ENCODE peak calls at places on chromosomes 3 and 15, in four cellular contexts. One of them, this sample, is unnamed.
A peak's percentile ranks its signal among the peaks of the same experiment; 100 is the strongest.

GRCh38 chr3:127671523-127672428 is 976 bp upstream of the ABTB1 start:
- DNase-seq in A549: no peak
- DNase-seq in K562: peak; percentile 17
- DNase-seq in GM12878: no peak
- DNase-seq in this sample: no peak

GRCh38 chr3:164450276-164450905 is 627.9 kb downstream of the SI start:
- DNase-seq in K562: no peak
- DNase-seq in A549: no peak
- DNase-seq in GM12878: no peak
- DNase-seq in this sample: no peak

GRCh38 chr3:131840151-131840797 is 194.5 kb downstream of the CPNE4 start:
- DNase-seq in GM12878: no peak
- DNase-seq in A549: no peak
- DNase-seq in K562: no peak
- DNase-seq in this sample: no peak

GRCh38 chr15:60713096-60714084 is 234.4 kb upstream of the ICE2 start:
- DNase-seq in K562: no peak
- DNase-seq in GM12878: no peak
- DNase-seq in A549: no peak
- DNase-seq in this sample: peak; percentile 81

GRCh38 chr15:70420421-70421196 is 322.9 kb upstream of the TLE3 start:
- DNase-seq in K562: no peak
- DNase-seq in GM12878: no peak
- DNase-seq in A549: no peak
- DNase-seq in this sample: no peak

GRCh38 chr3:52683611-52684010 is 2.1 kb downstream of the PBRM1 start:
- DNase-seq in K562: no peak
- DNase-seq in GM12878: no peak
- DNase-seq in A549: no peak
- DNase-seq in this sample: no peak

GRCh38 chr15:42232606-42233005 is 24.5 kb upstream of the VPS39 start:
- DNase-seq in GM12878: no peak
- DNase-seq in K562: no peak
- DNase-seq in A549: no peak
- DNase-seq in this sample: no peak

GRCh38 chr3:156552973-156553372 is 1.9 kb downstream of the SSR3 start:
- DNase-seq in A549: no peak
- DNase-seq in K562: no peak
- DNase-seq in GM12878: no peak
- DNase-seq in this sample: no peak

GRCh38 chr3:175670572-175670971 is 811.4 kb downstream of the NAALADL2 start:
- DNase-seq in A549: no peak
- DNase-seq in K562: no peak
- DNase-seq in GM12878: no peak
- DNase-seq in this sample: peak; percentile 76

GRCh38 chr15:63892794-63893441 is 59.2 kb upstream of the HERC1 start:
- DNase-seq in GM12878: peak; percentile 75
- DNase-seq in A549: no peak
- DNase-seq in K562: no peak
- DNase-seq in this sample: no peak

GRCh38 chr3:16570113-16570512 is 35.1 kb downstream of the DAZL start:
- DNase-seq in GM12878: no peak
- DNase-seq in A549: no peak
- DNase-seq in K562: no peak
- DNase-seq in this sample: no peak

GRCh38 chr3:150751781-150752263 is 11.1 kb downstream of the SIAH2 start:
- DNase-seq in A549: no peak
- DNase-seq in GM12878: no peak
- DNase-seq in K562: no peak
- DNase-seq in this sample: no peak

GRCh38 chr15:63857459-63857856 is 23.7 kb upstream of the HERC1 start:
- DNase-seq in K562: no peak
- DNase-seq in A549: no peak
- DNase-seq in GM12878: no peak
- DNase-seq in this sample: no peak

GRCh38 chr15:100147828-100148227 is 193.9 kb downstream of the ADAMTS17 start:
- DNase-seq in GM12878: no peak
- DNase-seq in A549: no peak
- DNase-seq in K562: no peak
- DNase-seq in this sample: no peak

GRCh38 chr3:55641914-55642313 is 154.8 kb upstream of the WNT5A start:
- DNase-seq in K562: no peak
- DNase-seq in GM12878: no peak
- DNase-seq in A549: no peak
- DNase-seq in this sample: no peak

GRCh38 chr3:54932606-54933005 is 4.7 kb upstream of the LRTM1 start:
- DNase-seq in K562: no peak
- DNase-seq in A549: no peak
- DNase-seq in GM12878: no peak
- DNase-seq in this sample: no peak

GRCh38 chr3:14261229-14261628 is 82.6 kb downstream of the LSM3 start:
- DNase-seq in A549: peak; percentile 90
- DNase-seq in K562: peak; percentile 92
- DNase-seq in GM12878: peak; percentile 16
- DNase-seq in this sample: peak; percentile 77

GRCh38 chr15:38176155-38176554 is 76.5 kb upstream of the SPRED1 start:
- DNase-seq in A549: no peak
- DNase-seq in K562: no peak
- DNase-seq in GM12878: peak; percentile 61
- DNase-seq in this sample: peak; percentile 68

GRCh38 chr3:119796368-119796767 is 14.5 kb downstream of the NR1I2 start:
- DNase-seq in A549: no peak
- DNase-seq in GM12878: no peak
- DNase-seq in K562: no peak
- DNase-seq in this sample: no peak

GRCh38 chr3:119794401-119794800 is 12.5 kb downstream of the NR1I2 start:
- DNase-seq in K562: no peak
- DNase-seq in GM12878: no peak
- DNase-seq in A549: no peak
- DNase-seq in this sample: no peak

GRCh38 chr3:119796785-119797184 is 14.9 kb downstream of the NR1I2 start:
- DNase-seq in K562: no peak
- DNase-seq in GM12878: no peak
- DNase-seq in A549: no peak
- DNase-seq in this sample: no peak

GRCh38 chr3:119795849-119796248 is 13.9 kb downstream of the NR1I2 start:
- DNase-seq in A549: no peak
- DNase-seq in GM12878: no peak
- DNase-seq in K562: no peak
- DNase-seq in this sample: no peak

DNA sequence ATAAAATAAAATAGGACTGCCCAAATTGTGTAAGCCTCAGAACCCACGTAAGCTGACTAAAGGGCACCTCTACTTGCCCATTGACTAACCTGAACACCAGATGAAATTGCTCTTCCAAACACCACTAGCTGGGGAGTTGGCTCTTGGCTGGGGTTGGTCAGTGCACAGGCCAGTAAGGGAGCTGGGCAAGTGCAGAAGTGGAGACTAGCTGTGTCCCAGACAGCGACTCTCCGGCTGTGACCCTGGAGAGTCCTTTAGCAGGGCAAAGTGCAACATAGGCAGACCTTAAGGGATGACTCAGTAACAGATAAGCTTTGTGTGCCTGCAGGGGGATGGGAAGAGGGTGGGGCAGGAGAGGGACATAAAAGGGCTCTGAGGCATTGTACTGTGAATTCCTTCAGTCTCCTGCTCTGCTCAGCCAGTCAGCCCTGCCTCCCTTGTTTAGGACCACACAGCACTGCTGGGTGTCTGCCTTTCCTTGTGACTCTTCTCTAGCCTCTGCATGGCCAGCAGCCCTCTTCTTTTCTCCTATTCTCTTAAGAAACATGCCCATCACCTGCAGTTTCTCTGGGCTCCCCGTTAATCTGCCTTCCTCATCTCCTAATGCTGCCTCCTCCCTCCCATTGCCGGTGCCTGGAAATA is 13.2 kb downstream of the NR1I2 start:
- DNase-seq in K562: peak; percentile 84
- DNase-seq in A549: peak; percentile 76
- DNase-seq in GM12878: no peak
- DNase-seq in this sample: no peak
- TF ChIP-seq CEBPB in K562: no peak
- TF ChIP-seq CEBPB in A549: no peak
- TF ChIP-seq CEBPB in GM12878: no peak
- TF ChIP-seq CEBPB in this sample: no peak

DNA sequence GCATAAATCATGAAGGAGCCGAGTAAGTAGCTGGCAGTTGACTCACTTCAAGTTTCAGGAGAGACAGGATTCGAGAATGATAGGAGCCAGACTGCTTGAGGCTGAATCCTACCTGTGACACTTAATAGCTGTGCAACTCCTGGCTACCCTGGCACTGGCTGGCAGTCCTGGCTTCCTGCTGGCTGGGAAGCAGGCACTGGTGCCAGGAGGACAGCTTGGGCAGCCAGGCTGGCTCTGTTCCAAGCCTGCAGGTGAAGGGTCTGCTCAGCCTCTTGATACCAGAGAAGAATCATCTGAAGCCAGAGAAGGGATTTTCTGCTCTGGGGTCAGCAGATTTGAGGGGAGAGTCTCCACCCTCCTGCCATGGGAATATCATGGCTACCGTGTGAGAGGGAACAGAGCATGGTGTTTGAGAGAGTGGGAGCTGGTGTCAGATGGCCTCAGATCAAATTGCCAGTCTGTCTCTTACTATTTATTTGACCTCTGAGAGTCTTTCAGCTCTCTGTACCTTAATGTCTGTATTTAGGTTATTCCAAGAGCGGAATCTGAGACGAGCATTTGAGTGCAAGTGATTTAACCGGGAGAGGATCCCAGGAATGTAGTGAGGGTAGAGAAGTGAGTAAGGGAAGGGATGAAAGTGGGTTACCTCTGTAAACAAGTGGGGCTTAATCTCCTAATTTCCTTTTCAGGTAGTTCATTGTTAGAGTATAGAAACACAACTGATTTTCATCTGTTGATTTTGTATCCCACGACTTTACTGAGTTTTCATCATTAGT is 4.5 kb upstream of the XIRP1 start:
- DNase-seq in A549: no peak
- DNase-seq in GM12878: no peak
- DNase-seq in K562: no peak
- DNase-seq in this sample: peak; percentile 7
- H3K4me2 ChIP-seq in A549: peak overlapping the region; percentile 21
- H3K4me2 ChIP-seq in GM12878: no peak overlapping the region
- H3K4me2 ChIP-seq in K562: no peak overlapping the region
- H3K4me2 ChIP-seq in this sample: no peak overlapping the region

GRCh38 chr3:136490646-136491405 is 240.7 kb downstream of the PCCB start:
- DNase-seq in GM12878: no peak
- DNase-seq in A549: no peak
- DNase-seq in K562: no peak
- DNase-seq in this sample: no peak
- TF ChIP-seq RCOR1 in GM12878: no peak
- TF ChIP-seq RCOR1 in A549: no peak
- TF ChIP-seq RCOR1 in K562: no peak
- TF ChIP-seq RCOR1 in this sample: no peak

DNA sequence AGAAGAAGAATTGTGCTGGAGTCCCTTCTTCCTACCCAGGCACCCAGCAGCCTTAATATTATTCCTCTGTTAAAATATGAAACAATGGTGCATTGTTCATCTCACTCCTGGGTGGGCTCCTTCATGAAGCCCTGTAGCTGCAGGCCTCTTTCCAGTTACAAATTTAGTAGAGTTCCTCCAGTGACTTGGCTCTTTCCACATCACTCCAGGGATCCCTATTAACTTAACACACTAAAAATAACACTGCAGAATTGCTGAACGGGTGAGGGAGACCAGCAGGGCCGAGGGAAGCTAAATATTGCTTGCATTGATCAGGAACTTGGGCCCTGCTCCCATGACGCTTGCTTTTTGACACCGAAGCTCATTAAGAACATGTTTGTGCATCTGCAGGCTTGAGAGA is 142.3 kb downstream of the PDCD6IP start:
- DNase-seq in A549: no peak
- DNase-seq in GM12878: no peak
- DNase-seq in K562: no peak
- DNase-seq in this sample: no peak
- TF ChIP-seq CEBPB in A549: no peak
- TF ChIP-seq CEBPB in GM12878: no peak
- TF ChIP-seq CEBPB in K562: no peak
- TF ChIP-seq CEBPB in this sample: no peak

DNA sequence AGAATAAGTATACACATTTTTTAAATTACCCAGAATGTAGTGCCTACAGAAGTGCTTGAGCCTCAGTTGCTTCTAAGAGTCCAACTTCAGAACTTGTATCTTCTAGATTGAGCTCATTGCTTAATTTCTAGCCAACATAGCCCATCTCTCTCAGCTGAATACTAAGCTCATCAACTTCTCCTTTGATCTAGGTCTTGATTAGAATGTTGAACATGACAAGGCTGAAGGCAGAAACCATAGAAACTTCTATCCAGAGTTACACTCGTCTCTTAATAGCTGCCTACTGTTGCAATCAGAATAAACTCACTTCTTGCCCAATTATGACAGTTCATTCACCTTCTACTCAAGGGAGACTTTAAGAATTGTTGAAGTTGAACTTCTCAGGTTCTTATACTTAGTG is 327.3 kb upstream of the THBS1 start:
- DNase-seq in A549: no peak
- DNase-seq in K562: no peak
- DNase-seq in GM12878: no peak
- DNase-seq in this sample: no peak
- H3K4me2 ChIP-seq in A549: no peak overlapping the region
- H3K4me2 ChIP-seq in K562: no peak overlapping the region
- H3K4me2 ChIP-seq in GM12878: no peak overlapping the region
- H3K4me2 ChIP-seq in this sample: no peak overlapping the region

DNA sequence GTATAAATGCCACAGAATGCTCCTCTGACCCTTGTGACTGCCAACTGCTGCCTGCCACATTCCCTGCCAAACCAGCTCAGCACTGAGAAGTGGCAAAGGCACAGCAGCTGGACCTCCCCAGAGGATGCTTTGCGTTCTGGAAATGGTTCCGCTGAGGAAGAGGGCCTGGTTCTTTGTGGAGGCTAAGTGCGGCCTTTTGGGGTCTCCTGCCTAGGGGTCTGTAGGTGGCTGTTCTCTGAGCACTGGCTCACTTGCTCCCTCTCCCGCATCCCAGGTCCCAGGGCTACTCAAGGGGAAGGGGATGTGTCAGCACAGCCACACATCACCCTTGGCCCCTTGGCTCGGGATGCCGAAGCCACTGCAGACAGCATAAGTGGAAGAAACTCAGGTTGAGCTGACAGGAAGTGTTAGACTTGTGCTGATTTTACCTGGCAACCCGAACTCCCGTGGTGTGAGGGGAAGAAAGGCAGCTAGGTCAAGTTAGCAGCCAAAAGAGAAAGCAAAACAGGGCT is 56.8 kb upstream of the POMGNT2 start:
- DNase-seq in A549: no peak
- DNase-seq in GM12878: no peak
- DNase-seq in K562: no peak
- DNase-seq in this sample: no peak
- TF ChIP-seq RCOR1 in A549: no peak
- TF ChIP-seq RCOR1 in GM12878: no peak
- TF ChIP-seq RCOR1 in K562: no peak
- TF ChIP-seq RCOR1 in this sample: no peak

DNA sequence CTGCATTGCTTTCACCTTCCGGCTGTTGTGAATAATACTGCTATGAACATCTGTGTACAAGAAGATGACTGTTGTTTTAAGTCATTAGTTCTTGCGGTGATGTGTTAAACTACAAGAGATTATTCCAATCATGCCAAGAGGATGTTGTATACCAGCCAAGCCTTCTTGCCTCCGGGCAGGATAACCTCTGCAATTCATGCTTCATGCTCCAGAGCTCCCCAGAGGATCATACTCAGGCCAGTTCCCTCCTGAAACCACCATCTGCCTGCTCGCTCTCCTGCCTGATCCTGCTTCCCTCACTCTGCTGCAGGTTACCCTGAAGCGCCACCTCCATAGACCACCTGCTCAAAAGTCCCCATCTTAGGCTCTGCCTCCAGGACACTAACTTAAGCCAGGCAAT is 187.1 kb upstream of the PROK2 start:
- DNase-seq in GM12878: no peak
- DNase-seq in K562: no peak
- DNase-seq in A549: no peak
- DNase-seq in this sample: no peak
- TF ChIP-seq CEBPB in GM12878: no peak
- TF ChIP-seq CEBPB in K562: no peak
- TF ChIP-seq CEBPB in A549: no peak
- TF ChIP-seq CEBPB in this sample: no peak